ENCODE peak calls at places on chromosomes 5 and 9, in five cellular contexts. T, J, R, Z and B are unnamed samples.

GRCh38 chr9:13568446-13568845 is 289.0 kb upstream of the MPDZ start:
- DNase-seq in T (no peak), J (no peak), R (no peak), Z (no peak), B (no peak)

GRCh38 chr5:143966280-143966679 is 154.3 kb downstream of the HMHB1 start:
- DNase-seq in T (no peak), J (no peak), R (no peak), Z (no peak), B (no peak)

GRCh38 chr9:72537011-72537545 is 15.7 kb downstream of the TMC1 start:
- DNase-seq in T (no peak), J (no peak), R (no peak), Z (no peak), B (no peak)

GRCh38 chr9:92141144-92142129 is 26.2 kb upstream of the SPTLC1 start:
- DNase-seq in T (no peak), J (no peak), R (peak), Z (peak), B (peak)

GRCh38 chr9:34985311-34985899 is 4.1 kb upstream of the DNAJB5 start:
- DNase-seq in T (no peak), J (peak), R (no peak), Z (no peak), B (peak)

GRCh38 chr5:93883459-93883858 is 142.1 kb upstream of the POU5F2 start:
- DNase-seq in T (no peak), J (no peak), R (no peak), Z (no peak), B (peak)

GRCh38 chr5:172778223-172778814 is 7.3 kb upstream of the DUSP1 start:
- DNase-seq in T (peak), J (no peak), R (peak), Z (no peak), B (peak)

GRCh38 chr5:160466889-160467554 is 45.4 kb downstream of the PTTG1 start:
- DNase-seq in T (no peak), J (no peak), R (no peak), Z (no peak), B (peak)

GRCh38 chr9:116644099-116644688 is 42.9 kb upstream of the TRIM32 start:
- DNase-seq in T (no peak), J (no peak), R (no peak), Z (no peak), B (no peak)

GRCh38 chr5:1521671-1522600 is 1.8 kb downstream of the LPCAT1 start:
- DNase-seq in T (peak), J (no peak), R (peak), Z (no peak), B (peak)

GRCh38 chr9:36765468-36766341 is 193.0 kb downstream of the MELK start:
- DNase-seq in T (no peak), J (peak), R (peak), Z (peak), B (no peak)

GRCh38 chr5:10859393-10860195 is 98.6 kb upstream of the DAP start:
- DNase-seq in T (no peak), J (no peak), R (no peak), Z (no peak), B (peak)

GRCh38 chr9:123267481-123268239 is 726 bp downstream of the STRBP start:
- DNase-seq in T (no peak), J (no peak), R (no peak), Z (peak), B (no peak)

GRCh38 chr9:95434116-95435073 is 82.4 kb downstream of the PTCH1 start:
- DNase-seq in T (peak), J (no peak), R (no peak), Z (no peak), B (no peak)

GRCh38 chr9:88890546-88890945 is 100.7 kb upstream of the S1PR3 start:
- DNase-seq in T (no peak), J (no peak), R (no peak), Z (no peak), B (no peak)

GRCh38 chr9:126773004-126773607 is 31.7 kb upstream of the ZBTB43 start:
- DNase-seq in T (no peak), J (no peak), R (no peak), Z (no peak), B (peak)
- TF ChIP-seq CTCF in T (peak), J (peak), R (peak), Z (no peak), B (peak)

DNA sequence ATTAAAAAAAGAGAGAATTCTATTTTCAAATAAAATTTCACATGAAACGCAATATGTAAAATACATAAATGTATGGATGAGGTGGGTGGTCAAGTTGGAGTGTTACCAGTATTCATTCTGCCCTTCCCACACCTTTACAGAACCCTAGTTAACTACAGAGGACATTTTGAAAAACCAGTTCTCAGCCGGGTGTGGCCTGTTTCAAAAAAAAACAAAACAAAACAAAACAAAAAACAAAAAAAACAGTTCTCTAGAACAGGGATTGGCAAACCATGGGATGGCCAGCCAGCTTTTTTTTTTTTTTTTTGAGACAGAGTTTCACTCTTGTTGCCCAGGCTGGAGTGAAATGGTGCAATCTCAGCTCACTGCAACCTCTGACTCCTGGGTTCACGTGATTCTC is 28.4 kb upstream of the HK3 start:
- DNase-seq in T (peak), J (no peak), R (no peak), Z (no peak), B (no peak)
- TF ChIP-seq CTCF in T (no peak), J (no peak), R (no peak), Z (no peak), B (no peak)

DNA sequence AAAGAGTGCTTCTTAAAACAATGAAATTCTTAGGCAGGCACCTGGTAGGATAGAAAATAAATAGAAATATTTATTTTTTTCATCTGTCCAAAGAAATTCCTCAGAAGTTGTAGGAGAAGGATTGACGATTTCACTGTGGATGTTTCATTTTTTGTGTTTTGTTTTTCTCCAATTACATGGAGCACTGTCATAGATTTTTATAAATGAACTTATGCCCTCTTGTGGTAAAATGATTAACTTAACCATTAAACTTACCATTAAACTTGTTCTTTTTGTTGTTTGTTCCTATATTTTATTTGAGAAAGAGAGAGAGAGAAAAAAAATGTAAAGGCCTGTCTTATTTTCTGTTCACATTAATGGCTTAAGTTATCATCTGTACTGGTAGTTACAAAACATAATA is 339.2 kb downstream of the PRR16 start:
- DNase-seq in T (no peak), J (no peak), R (peak), Z (no peak), B (peak)
- TF ChIP-seq CTCF in T (peak), J (peak), R (peak), Z (no peak), B (peak)

GRCh38 chr9:135019224-135019623 is 68.2 kb upstream of the OLFM1 start:
- DNase-seq in T (no peak), J (no peak), R (no peak), Z (no peak), B (no peak)
- TF ChIP-seq CTCF in T (no peak), J (no peak), R (no peak), Z (no peak), B (no peak)